ENCODE peak calls at places on chromosomes 3 and 15, in seven cellular contexts. S is neural crest cell, H is activated T-helper 1 cell treated with Interleukin-2 at 50 U/mL for 16 hours, Y is NCI-H1417, Z is heart right ventricle, P is right cardiac atrium, F is sigmoid colon. G is an unnamed sample.

GRCh38 chr3:51539291-51539891 is 872 bp downstream of the RAD54L2 start:
- DNase-seq in Y (peak), S (no peak), H (no peak), P (no peak), F (no peak), Z (peak), G (peak)

GRCh38 chr15:72797338-72797689 is 13.8 kb upstream of the ADPGK start:
- DNase-seq in H (no peak), Z (no peak), S (no peak), Y (no peak), F (no peak), P (no peak), G (no peak)

GRCh38 chr3:150998996-150999395 is 26.5 kb upstream of the CLRN1 start:
- DNase-seq in Z (no peak), Y (no peak), S (no peak), P (no peak), F (no peak), H (no peak), G (no peak)

GRCh38 chr15:73631915-73632669 is 1.1 kb downstream of the NPTN start:
- DNase-seq in Z (peak), Y (peak), S (no peak), P (no peak), H (no peak), F (peak), G (no peak)

GRCh38 chr3:115111632-115112031 is 35.5 kb downstream of the ZBTB20 start:
- DNase-seq in Z (no peak), H (no peak), Y (no peak), P (no peak), F (no peak), S (no peak), G (no peak)

GRCh38 chr15:47609693-47610092 is 107.6 kb upstream of the SEMA6D start:
- DNase-seq in Z (no peak), F (no peak), Y (peak), P (no peak), H (no peak), S (no peak), G (no peak)

GRCh38 chr15:98668566-98669308 is 20.4 kb downstream of the IGF1R start:
- DNase-seq in Y (peak), P (no peak), S (no peak), H (no peak), Z (no peak), F (no peak), G (peak)

GRCh38 chr3:134002326-134002725 is 27.4 kb downstream of the SLCO2A1 start:
- DNase-seq in Y (no peak), S (no peak), Z (no peak), P (no peak), F (no peak), H (no peak), G (no peak)

GRCh38 chr3:46020766-46021510 is 6.3 kb downstream of the XCR1 start:
- DNase-seq in Y (no peak), F (no peak), H (no peak), S (no peak), Z (no peak), P (no peak), G (no peak)

GRCh38 chr3:52171577-52172261 is 17.5 kb upstream of the POC1A start:
- DNase-seq in P (no peak), Y (no peak), Z (no peak), S (no peak), H (no peak), F (peak), G (peak)

G was measured in PC-9.